ENCODE peak calls at places on chromosomes 6 and 20, in nine cellular contexts. One of them, this sample, is unnamed.

GRCh38 chr6:107354470-107354869 is 104.9 kb downstream of the PDSS2 start:
- DNase-seq in epithelial cell of prostate: no peak
- DNase-seq in nucleus accumbens: no peak
- DNase-seq in SK-N-SH: no peak
- DNase-seq in NCI-H1694 treated with DMSO at 0.1 percent for 48 hours: no peak
- DNase-seq in kidney tubule cell: no peak
- DNase-seq in endodermal cell: no peak
- DNase-seq in mesothelial cell of epicardium: no peak
- DNase-seq in DMS153: no peak
- DNase-seq in this sample: no peak

GRCh38 chr6:125363360-125364121 is 61.8 kb upstream of the HDDC2 start:
- DNase-seq in epithelial cell of prostate: no peak
- DNase-seq in nucleus accumbens: no peak
- DNase-seq in SK-N-SH: peak; percentile 39
- DNase-seq in NCI-H1694 treated with DMSO at 0.1 percent for 48 hours: no peak
- DNase-seq in kidney tubule cell: peak; percentile 53
- DNase-seq in endodermal cell: peak; percentile 92
- DNase-seq in mesothelial cell of epicardium: peak; percentile 73
- DNase-seq in DMS153: peak; percentile 39
- DNase-seq in this sample: no peak

GRCh38 chr20:547394-547793 is 3.8 kb upstream of the CSNK2A1 start:
- DNase-seq in epithelial cell of prostate: no peak
- DNase-seq in nucleus accumbens: no peak
- DNase-seq in SK-N-SH: no peak
- DNase-seq in NCI-H1694 treated with DMSO at 0.1 percent for 48 hours: no peak
- DNase-seq in kidney tubule cell: no peak
- DNase-seq in endodermal cell: no peak
- DNase-seq in mesothelial cell of epicardium: no peak
- DNase-seq in DMS153: no peak
- DNase-seq in this sample: no peak

GRCh38 chr6:42979523-42980177 is 669 bp upstream of the PEX6 start:
- DNase-seq in epithelial cell of prostate: peak; percentile 31
- DNase-seq in nucleus accumbens: no peak
- DNase-seq in SK-N-SH: peak; percentile 49
- DNase-seq in NCI-H1694 treated with DMSO at 0.1 percent for 48 hours: peak; percentile 59
- DNase-seq in kidney tubule cell: peak; percentile 50
- DNase-seq in endodermal cell: no peak
- DNase-seq in mesothelial cell of epicardium: no peak
- DNase-seq in DMS153: no peak
- DNase-seq in this sample: no peak

GRCh38 chr20:15446373-15446772 is 1109.0 kb upstream of the FLRT3 start:
- DNase-seq in epithelial cell of prostate: no peak
- DNase-seq in nucleus accumbens: no peak
- DNase-seq in SK-N-SH: no peak
- DNase-seq in NCI-H1694 treated with DMSO at 0.1 percent for 48 hours: no peak
- DNase-seq in kidney tubule cell: peak; percentile 71
- DNase-seq in endodermal cell: no peak
- DNase-seq in mesothelial cell of epicardium: peak; percentile 66
- DNase-seq in DMS153: peak; percentile 37
- DNase-seq in this sample: peak; percentile 54

GRCh38 chr6:31727034-31727716 is 1.9 kb downstream of the DDAH2 start:
- DNase-seq in epithelial cell of prostate: no peak
- DNase-seq in nucleus accumbens: no peak
- DNase-seq in SK-N-SH: no peak
- DNase-seq in NCI-H1694 treated with DMSO at 0.1 percent for 48 hours: no peak
- DNase-seq in kidney tubule cell: no peak
- DNase-seq in endodermal cell: no peak
- DNase-seq in mesothelial cell of epicardium: no peak
- DNase-seq in DMS153: no peak
- DNase-seq in this sample: no peak

GRCh38 chr6:22929228-22929627 is 359.9 kb downstream of the HDGFL1 start:
- DNase-seq in epithelial cell of prostate: no peak
- DNase-seq in nucleus accumbens: no peak
- DNase-seq in SK-N-SH: no peak
- DNase-seq in NCI-H1694 treated with DMSO at 0.1 percent for 48 hours: no peak
- DNase-seq in kidney tubule cell: peak; percentile 73
- DNase-seq in endodermal cell: no peak
- DNase-seq in mesothelial cell of epicardium: no peak
- DNase-seq in DMS153: peak; percentile 39
- DNase-seq in this sample: no peak

GRCh38 chr6:67345946-67346345 is 1289.1 kb upstream of the ADGRB3 start:
- DNase-seq in epithelial cell of prostate: peak; percentile 84
- DNase-seq in nucleus accumbens: no peak
- DNase-seq in SK-N-SH: no peak
- DNase-seq in NCI-H1694 treated with DMSO at 0.1 percent for 48 hours: no peak
- DNase-seq in kidney tubule cell: no peak
- DNase-seq in endodermal cell: no peak
- DNase-seq in mesothelial cell of epicardium: no peak
- DNase-seq in DMS153: peak; percentile 96
- DNase-seq in this sample: no peak

GRCh38 chr6:168096271-168096764 is 17.3 kb upstream of the FRMD1 start:
- DNase-seq in epithelial cell of prostate: no peak
- DNase-seq in nucleus accumbens: no peak
- DNase-seq in SK-N-SH: peak; percentile 72
- DNase-seq in NCI-H1694 treated with DMSO at 0.1 percent for 48 hours: no peak
- DNase-seq in kidney tubule cell: no peak
- DNase-seq in endodermal cell: no peak
- DNase-seq in mesothelial cell of epicardium: no peak
- DNase-seq in DMS153: no peak
- DNase-seq in this sample: no peak

GRCh38 chr20:25247100-25247665 is 702 bp upstream of the PYGB start:
- DNase-seq in epithelial cell of prostate: no peak
- DNase-seq in nucleus accumbens: peak; percentile 52
- DNase-seq in SK-N-SH: peak; percentile 68
- DNase-seq in NCI-H1694 treated with DMSO at 0.1 percent for 48 hours: peak; percentile 41
- DNase-seq in kidney tubule cell: peak; percentile 64
- DNase-seq in endodermal cell: peak; percentile 89
- DNase-seq in mesothelial cell of epicardium: peak; percentile 51
- DNase-seq in DMS153: peak; percentile 43
- DNase-seq in this sample: no peak

GRCh38 chr6:52517502-52518278 is 59.2 kb downstream of the TRAM2 start:
- DNase-seq in epithelial cell of prostate: peak; percentile 43
- DNase-seq in nucleus accumbens: peak; percentile 47
- DNase-seq in SK-N-SH: peak; percentile 85
- DNase-seq in NCI-H1694 treated with DMSO at 0.1 percent for 48 hours: peak; percentile 60
- DNase-seq in kidney tubule cell: peak; percentile 88
- DNase-seq in endodermal cell: peak; percentile 94
- DNase-seq in mesothelial cell of epicardium: no peak
- DNase-seq in DMS153: no peak
- DNase-seq in this sample: peak; percentile 78

GRCh38 chr20:953742-954141 is 37.6 kb upstream of the ANGPT4 start:
- DNase-seq in epithelial cell of prostate: no peak
- DNase-seq in nucleus accumbens: no peak
- DNase-seq in SK-N-SH: peak; percentile 63
- DNase-seq in NCI-H1694 treated with DMSO at 0.1 percent for 48 hours: no peak
- DNase-seq in kidney tubule cell: peak; percentile 9
- DNase-seq in endodermal cell: no peak
- DNase-seq in mesothelial cell of epicardium: no peak
- DNase-seq in DMS153: no peak
- DNase-seq in this sample: no peak